ENCODE peak calls at places on chromosome X, in six cellular contexts. One of them, this sample, is unnamed.

GRCh38 chrX:53357799-53358530 is 64.5 kb downstream of the SMC1A start:
- DNase-seq in brain microvascular endothelial cell: peak
- DNase-seq in coronary artery: no peak
- DNase-seq in HCT116: no peak
- DNase-seq in GM12865: no peak
- DNase-seq in glutamatergic neuron: no peak
- DNase-seq in this sample: no peak

GRCh38 chrX:68725966-68726365 is 78.5 kb downstream of the STARD8 start:
- DNase-seq in glutamatergic neuron: no peak
- DNase-seq in coronary artery: no peak
- DNase-seq in GM12865: no peak
- DNase-seq in brain microvascular endothelial cell: no peak
- DNase-seq in HCT116: no peak
- DNase-seq in this sample: no peak

GRCh38 chrX:117196481-117196880 is 733.7 kb upstream of the CT83 start:
- DNase-seq in GM12865: no peak
- DNase-seq in HCT116: no peak
- DNase-seq in brain microvascular endothelial cell: no peak
- DNase-seq in coronary artery: no peak
- DNase-seq in glutamatergic neuron: no peak
- DNase-seq in this sample: no peak

GRCh38 chrX:16975233-16975632 is 28.8 kb downstream of the REPS2 start:
- DNase-seq in GM12865: no peak
- DNase-seq in glutamatergic neuron: no peak
- DNase-seq in HCT116: no peak
- DNase-seq in brain microvascular endothelial cell: no peak
- DNase-seq in coronary artery: no peak
- DNase-seq in this sample: no peak

GRCh38 chrX:85244411-85245210 is 820 bp downstream of the ZNF711 start:
- DNase-seq in brain microvascular endothelial cell: no peak
- DNase-seq in coronary artery: no peak
- DNase-seq in glutamatergic neuron: peak
- DNase-seq in GM12865: no peak
- DNase-seq in HCT116: no peak
- DNase-seq in this sample: no peak

GRCh38 chrX:2449135-2449886 is 51.5 kb downstream of the DHRSX start:
- DNase-seq in GM12865: peak
- DNase-seq in brain microvascular endothelial cell: no peak
- DNase-seq in HCT116: no peak
- DNase-seq in glutamatergic neuron: no peak
- DNase-seq in coronary artery: no peak
- DNase-seq in this sample: no peak

GRCh38 chrX:136039968-136040367 is 54.7 kb downstream of the SLC9A6 start:
- DNase-seq in GM12865: no peak
- DNase-seq in brain microvascular endothelial cell: no peak
- DNase-seq in glutamatergic neuron: no peak
- DNase-seq in coronary artery: no peak
- DNase-seq in HCT116: no peak
- DNase-seq in this sample: no peak

GRCh38 chrX:29229802-29230201 is 642.6 kb downstream of the IL1RAPL1 start:
- DNase-seq in HCT116: no peak
- DNase-seq in brain microvascular endothelial cell: no peak
- DNase-seq in coronary artery: no peak
- DNase-seq in glutamatergic neuron: no peak
- DNase-seq in GM12865: no peak
- DNase-seq in this sample: no peak

GRCh38 chrX:11557120-11557519 is 108.6 kb downstream of the ARHGAP6 start:
- DNase-seq in glutamatergic neuron: no peak
- DNase-seq in brain microvascular endothelial cell: peak
- DNase-seq in HCT116: no peak
- DNase-seq in GM12865: peak
- DNase-seq in coronary artery: no peak
- DNase-seq in this sample: no peak

GRCh38 chrX:39969099-39969825 is 128.5 kb downstream of the BCOR start:
- DNase-seq in HCT116: no peak
- DNase-seq in brain microvascular endothelial cell: no peak
- DNase-seq in GM12865: no peak
- DNase-seq in coronary artery: no peak
- DNase-seq in glutamatergic neuron: peak
- DNase-seq in this sample: no peak

GRCh38 chrX:46686003-46686645 is 72.8 kb downstream of the SLC9A7 start:
- DNase-seq in glutamatergic neuron: peak
- DNase-seq in HCT116: peak
- DNase-seq in brain microvascular endothelial cell: peak
- DNase-seq in GM12865: peak
- DNase-seq in coronary artery: no peak
- DNase-seq in this sample: no peak

GRCh38 chrX:119948381-119948780 is 4.8 kb upstream of the NKAP start:
- DNase-seq in coronary artery: no peak
- DNase-seq in GM12865: no peak
- DNase-seq in HCT116: no peak
- DNase-seq in glutamatergic neuron: no peak
- DNase-seq in brain microvascular endothelial cell: no peak
- DNase-seq in this sample: no peak
- TF ChIP-seq CTCF in coronary artery: no peak
- TF ChIP-seq CTCF in GM12865: peak
- TF ChIP-seq CTCF in HCT116: peak
- TF ChIP-seq CTCF in glutamatergic neuron: peak
- TF ChIP-seq CTCF in brain microvascular endothelial cell: no peak
- TF ChIP-seq CTCF in this sample: no peak

DNA sequence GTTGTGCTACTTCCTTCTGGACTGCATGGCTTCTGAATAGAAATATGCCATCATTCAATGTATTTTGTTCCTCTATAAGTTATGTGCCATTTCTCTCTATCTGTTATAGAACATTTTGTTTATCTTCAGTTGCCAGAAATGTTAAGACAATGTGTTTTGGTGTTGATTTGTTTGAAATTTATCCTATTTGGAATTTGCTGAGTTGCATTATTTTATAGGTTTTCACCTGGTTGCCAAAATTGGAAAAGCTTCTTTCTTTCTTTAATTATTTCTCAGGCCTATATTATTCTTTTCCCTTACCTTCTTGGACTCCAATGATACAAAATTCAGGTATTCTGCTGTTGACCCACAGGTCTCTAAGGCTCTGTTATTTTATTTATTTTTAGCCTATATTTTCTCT is 33.4 kb upstream of the CFAP47 start:
- DNase-seq in brain microvascular endothelial cell: no peak
- DNase-seq in glutamatergic neuron: no peak
- DNase-seq in coronary artery: no peak
- DNase-seq in GM12865: no peak
- DNase-seq in HCT116: no peak
- DNase-seq in this sample: no peak
- TF ChIP-seq CTCF in brain microvascular endothelial cell: no peak
- TF ChIP-seq CTCF in glutamatergic neuron: no peak
- TF ChIP-seq CTCF in coronary artery: no peak
- TF ChIP-seq CTCF in GM12865: no peak
- TF ChIP-seq CTCF in HCT116: no peak
- TF ChIP-seq CTCF in this sample: no peak

GRCh38 chrX:10326578-10326977 is 169.8 kb downstream of the CLCN4 start:
- DNase-seq in GM12865: peak
- DNase-seq in HCT116: peak
- DNase-seq in glutamatergic neuron: no peak
- DNase-seq in coronary artery: no peak
- DNase-seq in brain microvascular endothelial cell: peak
- DNase-seq in this sample: no peak
- TF ChIP-seq CTCF in GM12865: no peak
- TF ChIP-seq CTCF in HCT116: peak
- TF ChIP-seq CTCF in glutamatergic neuron: no peak
- TF ChIP-seq CTCF in coronary artery: no peak
- TF ChIP-seq CTCF in brain microvascular endothelial cell: peak
- TF ChIP-seq CTCF in this sample: peak

GRCh38 chrX:19640693-19641374 is 125.5 kb upstream of the MAP3K15 start:
- DNase-seq in HCT116: no peak
- DNase-seq in glutamatergic neuron: no peak
- DNase-seq in coronary artery: no peak
- DNase-seq in brain microvascular endothelial cell: no peak
- DNase-seq in GM12865: no peak
- DNase-seq in this sample: no peak

GRCh38 chrX:19640063-19640462 is 124.8 kb upstream of the MAP3K15 start:
- DNase-seq in GM12865: no peak
- DNase-seq in HCT116: no peak
- DNase-seq in glutamatergic neuron: no peak
- DNase-seq in brain microvascular endothelial cell: no peak
- DNase-seq in coronary artery: no peak
- DNase-seq in this sample: no peak

GRCh38 chrX:19642517-19643109 is 127.3 kb upstream of the MAP3K15 start:
- DNase-seq in GM12865: no peak
- DNase-seq in coronary artery: no peak
- DNase-seq in glutamatergic neuron: no peak
- DNase-seq in HCT116: no peak
- DNase-seq in brain microvascular endothelial cell: no peak
- DNase-seq in this sample: no peak

GRCh38 chrX:19638968-19639539 is 123.7 kb upstream of the MAP3K15 start:
- DNase-seq in glutamatergic neuron: no peak
- DNase-seq in HCT116: no peak
- DNase-seq in coronary artery: no peak
- DNase-seq in brain microvascular endothelial cell: no peak
- DNase-seq in GM12865: peak
- DNase-seq in this sample: no peak

GRCh38 chrX:19636989-19637388 is 121.7 kb upstream of the MAP3K15 start:
- DNase-seq in brain microvascular endothelial cell: no peak
- DNase-seq in glutamatergic neuron: no peak
- DNase-seq in HCT116: no peak
- DNase-seq in coronary artery: no peak
- DNase-seq in GM12865: no peak
- DNase-seq in this sample: no peak
- TF ChIP-seq CTCF in brain microvascular endothelial cell: no peak
- TF ChIP-seq CTCF in glutamatergic neuron: no peak
- TF ChIP-seq CTCF in HCT116: no peak
- TF ChIP-seq CTCF in coronary artery: no peak
- TF ChIP-seq CTCF in GM12865: no peak
- TF ChIP-seq CTCF in this sample: no peak

DNA sequence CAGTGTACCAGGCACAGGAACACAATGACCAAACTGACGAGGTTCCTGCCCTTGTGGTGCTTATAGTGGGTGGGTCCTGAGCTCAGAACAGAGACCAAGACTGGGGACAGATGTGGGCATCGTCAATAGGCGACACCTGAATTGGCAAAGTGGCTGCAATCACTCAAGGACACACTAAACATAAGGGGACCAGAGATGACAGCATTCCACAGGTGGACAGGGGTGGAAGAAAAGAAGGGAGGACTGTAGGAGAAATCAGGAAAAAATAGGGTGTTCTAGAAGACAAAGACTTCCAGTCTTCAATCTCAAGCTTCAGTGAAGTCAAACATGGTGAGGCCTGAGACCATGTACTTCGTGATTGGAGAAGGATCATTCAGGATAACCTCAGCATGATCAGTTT is 5.8 kb downstream of the SH3KBP1 start:
- DNase-seq in GM12865: no peak
- DNase-seq in coronary artery: no peak
- DNase-seq in brain microvascular endothelial cell: no peak
- DNase-seq in glutamatergic neuron: no peak
- DNase-seq in HCT116: no peak
- DNase-seq in this sample: no peak
- TF ChIP-seq CTCF in GM12865: no peak
- TF ChIP-seq CTCF in coronary artery: no peak
- TF ChIP-seq CTCF in brain microvascular endothelial cell: no peak
- TF ChIP-seq CTCF in glutamatergic neuron: no peak
- TF ChIP-seq CTCF in HCT116: no peak
- TF ChIP-seq CTCF in this sample: no peak

DNA sequence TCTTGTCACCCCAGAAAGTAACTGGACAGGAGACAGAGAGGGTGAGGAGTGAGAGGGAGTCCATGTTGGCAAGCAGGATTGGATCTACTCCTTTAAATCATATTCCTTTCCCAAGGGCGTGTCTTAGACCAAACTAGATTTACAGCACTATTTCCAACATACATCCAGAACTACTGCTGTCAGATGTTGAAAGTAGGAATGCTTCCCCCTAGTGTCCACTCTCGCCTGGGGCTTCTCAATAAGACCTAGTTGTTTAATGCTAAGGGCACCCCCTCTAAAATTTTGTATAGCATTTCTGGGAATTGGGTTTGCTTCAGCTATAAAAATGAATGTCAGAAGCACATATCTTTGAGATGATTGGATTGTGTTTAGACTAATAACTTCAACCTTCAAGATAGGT is 13.3 kb downstream of the OFD1 start:
- DNase-seq in glutamatergic neuron: peak
- DNase-seq in GM12865: peak
- DNase-seq in coronary artery: no peak
- DNase-seq in brain microvascular endothelial cell: peak
- DNase-seq in HCT116: peak
- DNase-seq in this sample: no peak
- TF ChIP-seq CTCF in glutamatergic neuron: no peak
- TF ChIP-seq CTCF in GM12865: no peak
- TF ChIP-seq CTCF in coronary artery: no peak
- TF ChIP-seq CTCF in brain microvascular endothelial cell: peak
- TF ChIP-seq CTCF in HCT116: peak
- TF ChIP-seq CTCF in this sample: peak